ENCODE peak calls at places on chromosome 20, in five cellular contexts. One of them, this sample, is unnamed.

GRCh38 chr20:61042501-61043385 is 209.3 kb upstream of the CDH4 start:
- DNase-seq in KG1: no peak
- DNase-seq in mesendoderm: no peak
- DNase-seq in T-helper 2 cell: no peak
- DNase-seq in D721Med: no peak
- DNase-seq in this sample: no peak

GRCh38 chr20:51176846-51177245 is 153.9 kb upstream of the KCNG1 start:
- DNase-seq in KG1: no peak
- DNase-seq in mesendoderm: peak; percentile 76
- DNase-seq in T-helper 2 cell: no peak
- DNase-seq in D721Med: no peak
- DNase-seq in this sample: no peak

GRCh38 chr20:58542411-58543095 is 27.4 kb upstream of the APCDD1L start:
- DNase-seq in KG1: no peak
- DNase-seq in mesendoderm: no peak
- DNase-seq in T-helper 2 cell: no peak
- DNase-seq in D721Med: no peak
- DNase-seq in this sample: no peak

GRCh38 chr20:53216856-53217576 is 244.9 kb downstream of the TSHZ2 start:
- DNase-seq in KG1: peak; percentile 8
- DNase-seq in mesendoderm: peak; percentile 73
- DNase-seq in T-helper 2 cell: peak; percentile 72
- DNase-seq in D721Med: peak; percentile 31
- DNase-seq in this sample: peak; percentile 48

GRCh38 chr20:10800288-10800687 is 126.5 kb upstream of the JAG1 start:
- DNase-seq in KG1: no peak
- DNase-seq in mesendoderm: no peak
- DNase-seq in T-helper 2 cell: no peak
- DNase-seq in D721Med: no peak
- DNase-seq in this sample: no peak

GRCh38 chr20:35883341-35883777 is 70.9 kb downstream of the SCAND1 start:
- DNase-seq in KG1: no peak
- DNase-seq in mesendoderm: peak; percentile 68
- DNase-seq in T-helper 2 cell: no peak
- DNase-seq in D721Med: no peak
- DNase-seq in this sample: no peak

GRCh38 chr20:53883098-53883762 is 187.2 kb downstream of the BCAS1 start:
- DNase-seq in KG1: no peak
- DNase-seq in mesendoderm: no peak
- DNase-seq in T-helper 2 cell: no peak
- DNase-seq in D721Med: no peak
- DNase-seq in this sample: no peak

GRCh38 chr20:31720486-31721407 is 1.9 kb downstream of the BCL2L1 start:
- DNase-seq in KG1: no peak
- DNase-seq in mesendoderm: peak; percentile 37
- DNase-seq in T-helper 2 cell: no peak
- DNase-seq in D721Med: no peak
- DNase-seq in this sample: peak; percentile 81

GRCh38 chr20:62591591-62591990 is 50.7 kb upstream of the SLCO4A1 start:
- DNase-seq in KG1: no peak
- DNase-seq in mesendoderm: no peak
- DNase-seq in T-helper 2 cell: no peak
- DNase-seq in D721Med: no peak
- DNase-seq in this sample: no peak

GRCh38 chr20:57024849-57025248 is 241.6 kb downstream of the BMP7 start:
- DNase-seq in KG1: no peak
- DNase-seq in mesendoderm: no peak
- DNase-seq in T-helper 2 cell: no peak
- DNase-seq in D721Med: no peak
- DNase-seq in this sample: no peak

GRCh38 chr20:62925420-62926228 is 681 bp downstream of the DIDO1 start:
- DNase-seq in KG1: peak; percentile 19
- DNase-seq in mesendoderm: peak; percentile 40
- DNase-seq in T-helper 2 cell: peak; percentile 43
- DNase-seq in D721Med: no peak
- DNase-seq in this sample: peak; percentile 67

GRCh38 chr20:58692579-58693225 is at the start of gene NPEPL1:
- DNase-seq in KG1: no peak
- DNase-seq in mesendoderm: peak; percentile 80
- DNase-seq in T-helper 2 cell: peak; percentile 54
- DNase-seq in D721Med: no peak
- DNase-seq in this sample: peak; percentile 89

GRCh38 chr20:50214226-50215024 is 23.8 kb downstream of the CEBPB start:
- DNase-seq in KG1: no peak
- DNase-seq in mesendoderm: no peak
- DNase-seq in T-helper 2 cell: no peak
- DNase-seq in D721Med: no peak
- DNase-seq in this sample: no peak

GRCh38 chr20:57686931-57687652 is 22.7 kb downstream of the PMEPA1 start:
- DNase-seq in KG1: no peak
- DNase-seq in mesendoderm: no peak
- DNase-seq in T-helper 2 cell: no peak
- DNase-seq in D721Med: no peak
- DNase-seq in this sample: no peak

GRCh38 chr20:57653910-57654309 is 33.7 kb upstream of the ZBP1 start:
- DNase-seq in KG1: no peak
- DNase-seq in mesendoderm: no peak
- DNase-seq in T-helper 2 cell: no peak
- DNase-seq in D721Med: peak; percentile 16
- DNase-seq in this sample: no peak

GRCh38 chr20:5991623-5992441 is 41.4 kb downstream of the MCM8 start:
- DNase-seq in KG1: no peak
- DNase-seq in mesendoderm: no peak
- DNase-seq in T-helper 2 cell: no peak
- DNase-seq in D721Med: no peak
- DNase-seq in this sample: no peak

GRCh38 chr20:5529331-5530142 is 212.8 kb upstream of the PROKR2 start:
- DNase-seq in KG1: peak; percentile 75
- DNase-seq in mesendoderm: peak; percentile 80
- DNase-seq in T-helper 2 cell: peak; percentile 67
- DNase-seq in D721Med: no peak
- DNase-seq in this sample: peak; percentile 91

GRCh38 chr20:31894980-31895675 is 24.7 kb downstream of the TTLL9 start:
- DNase-seq in KG1: no peak
- DNase-seq in mesendoderm: peak; percentile 55
- DNase-seq in T-helper 2 cell: no peak
- DNase-seq in D721Med: no peak
- DNase-seq in this sample: peak; percentile 28

GRCh38 chr20:41091926-41092325 is 45.4 kb upstream of the PLCG1 start:
- DNase-seq in KG1: no peak
- DNase-seq in mesendoderm: no peak
- DNase-seq in T-helper 2 cell: no peak
- DNase-seq in D721Med: no peak
- DNase-seq in this sample: no peak

GRCh38 chr20:37804584-37805566 is 98.1 kb upstream of the VSTM2L start:
- DNase-seq in KG1: peak; percentile 51
- DNase-seq in mesendoderm: no peak
- DNase-seq in T-helper 2 cell: no peak
- DNase-seq in D721Med: no peak
- DNase-seq in this sample: no peak

GRCh38 chr20:46055269-46055668 is 26.3 kb downstream of the SLC12A5 start:
- DNase-seq in KG1: no peak
- DNase-seq in mesendoderm: no peak
- DNase-seq in T-helper 2 cell: no peak
- DNase-seq in D721Med: no peak
- DNase-seq in this sample: no peak

GRCh38 chr20:50353289-50353961 is 156.8 kb upstream of the PTPN1 start:
- DNase-seq in KG1: peak; percentile 44
- DNase-seq in mesendoderm: no peak
- DNase-seq in T-helper 2 cell: no peak
- DNase-seq in D721Med: no peak
- DNase-seq in this sample: no peak

GRCh38 chr20:22816016-22816415 is 219.1 kb upstream of the SSTR4 start:
- DNase-seq in KG1: no peak
- DNase-seq in mesendoderm: no peak
- DNase-seq in T-helper 2 cell: no peak
- DNase-seq in D721Med: no peak
- DNase-seq in this sample: no peak

GRCh38 chr20:57605045-57605444 is 15.2 kb downstream of the ZBP1 start:
- DNase-seq in KG1: no peak
- DNase-seq in mesendoderm: no peak
- DNase-seq in T-helper 2 cell: no peak
- DNase-seq in D721Med: no peak
- DNase-seq in this sample: no peak

GRCh38 chr20:43096471-43096870 is 93.2 kb downstream of the PTPRT start:
- DNase-seq in KG1: no peak
- DNase-seq in mesendoderm: peak; percentile 21
- DNase-seq in T-helper 2 cell: no peak
- DNase-seq in D721Med: no peak
- DNase-seq in this sample: no peak

GRCh38 chr20:57398231-57398821 is 7.1 kb downstream of the RBM38 start:
- DNase-seq in KG1: peak; percentile 43
- DNase-seq in mesendoderm: no peak
- DNase-seq in T-helper 2 cell: peak; percentile 88
- DNase-seq in D721Med: no peak
- DNase-seq in this sample: no peak

GRCh38 chr20:24949756-24950127 is 673 bp downstream of the CST7 start:
- DNase-seq in KG1: peak; percentile 21
- DNase-seq in mesendoderm: peak; percentile 10
- DNase-seq in T-helper 2 cell: no peak
- DNase-seq in D721Med: no peak
- DNase-seq in this sample: no peak

GRCh38 chr20:19778404-19778803 is 20.3 kb downstream of the RIN2 start:
- DNase-seq in KG1: no peak
- DNase-seq in mesendoderm: no peak
- DNase-seq in T-helper 2 cell: no peak
- DNase-seq in D721Med: no peak
- DNase-seq in this sample: no peak

GRCh38 chr20:16538779-16539178 is 34.5 kb downstream of the KIF16B start:
- DNase-seq in KG1: no peak
- DNase-seq in mesendoderm: no peak
- DNase-seq in T-helper 2 cell: no peak
- DNase-seq in D721Med: no peak
- DNase-seq in this sample: no peak

GRCh38 chr20:1835126-1835525 is 60.1 kb upstream of the SIRPA start:
- DNase-seq in KG1: no peak
- DNase-seq in mesendoderm: no peak
- DNase-seq in T-helper 2 cell: no peak
- DNase-seq in D721Med: no peak
- DNase-seq in this sample: no peak

GRCh38 chr20:47125553-47126373 is 230.7 kb downstream of the ZMYND8 start:
- DNase-seq in KG1: no peak
- DNase-seq in mesendoderm: peak; percentile 11
- DNase-seq in T-helper 2 cell: no peak
- DNase-seq in D721Med: peak; percentile 65
- DNase-seq in this sample: no peak

GRCh38 chr20:49278817-49279676 is 1.2 kb upstream of the ZNFX1 start:
- DNase-seq in KG1: no peak
- DNase-seq in mesendoderm: peak; percentile 17
- DNase-seq in T-helper 2 cell: no peak
- DNase-seq in D721Med: no peak
- DNase-seq in this sample: no peak

GRCh38 chr20:4844325-4844724 is 122.6 kb downstream of the PRND start:
- DNase-seq in KG1: no peak
- DNase-seq in mesendoderm: no peak
- DNase-seq in T-helper 2 cell: no peak
- DNase-seq in D721Med: no peak
- DNase-seq in this sample: no peak

GRCh38 chr20:55584307-55584706 is 421.0 kb downstream of the CBLN4 start:
- DNase-seq in KG1: no peak
- DNase-seq in mesendoderm: no peak
- DNase-seq in T-helper 2 cell: no peak
- DNase-seq in D721Med: no peak
- DNase-seq in this sample: no peak

GRCh38 chr20:36491901-36492617 is 49.3 kb upstream of the MYL9 start:
- DNase-seq in KG1: peak; percentile 60
- DNase-seq in mesendoderm: peak; percentile 66
- DNase-seq in T-helper 2 cell: peak; percentile 20
- DNase-seq in D721Med: no peak
- DNase-seq in this sample: no peak

GRCh38 chr20:18984238-18985200 is 170.9 kb downstream of the SCP2D1 start:
- DNase-seq in KG1: no peak
- DNase-seq in mesendoderm: peak; percentile 16
- DNase-seq in T-helper 2 cell: no peak
- DNase-seq in D721Med: no peak
- DNase-seq in this sample: no peak

GRCh38 chr20:1526896-1527295 is 30.6 kb downstream of the SIRPD start:
- DNase-seq in KG1: no peak
- DNase-seq in mesendoderm: no peak
- DNase-seq in T-helper 2 cell: no peak
- DNase-seq in D721Med: no peak
- DNase-seq in this sample: no peak

GRCh38 chr20:10511507-10512231 is 76.6 kb downstream of the SLX4IP start:
- DNase-seq in KG1: peak; percentile 77
- DNase-seq in mesendoderm: peak; percentile 95
- DNase-seq in T-helper 2 cell: peak; percentile 41
- DNase-seq in D721Med: no peak
- DNase-seq in this sample: peak; percentile 95

GRCh38 chr20:16732506-16733152 is 2.8 kb downstream of the SNRPB2 start:
- DNase-seq in KG1: no peak
- DNase-seq in mesendoderm: peak; percentile 61
- DNase-seq in T-helper 2 cell: peak; percentile 5
- DNase-seq in D721Med: no peak
- DNase-seq in this sample: peak; percentile 1

GRCh38 chr20:48794360-48794759 is 33.4 kb downstream of the PREX1 start:
- DNase-seq in KG1: no peak
- DNase-seq in mesendoderm: peak; percentile 49
- DNase-seq in T-helper 2 cell: no peak
- DNase-seq in D721Med: no peak
- DNase-seq in this sample: no peak

This sample was measured in erythroblast.